ENCODE peak calls at places on chromosomes 13 and 19, in seven cellular contexts. One of them, this sample, is unnamed.

GRCh38 chr13:34696296-34696695 is 245.8 kb upstream of the NBEA start:
- DNase-seq in anterior cingulate cortex: no peak
- DNase-seq in lung: no peak
- DNase-seq in midbrain: no peak
- DNase-seq in globus pallidus: no peak
- DNase-seq in stimulated activated CD8-positive, alpha-beta memory T cell treated with anti-CD3 and anti-CD28 coated beads, Interleukin-15, amount 100 ng/mL, for 24 hours: no peak
- DNase-seq in T-cell: no peak
- DNase-seq in this sample: no peak

GRCh38 chr19:43798546-43799409 is 3.5 kb downstream of the LYPD5 start:
- DNase-seq in midbrain: no peak
- DNase-seq in stimulated activated CD8-positive, alpha-beta memory T cell treated with anti-CD3 and anti-CD28 coated beads, Interleukin-15, amount 100 ng/mL, for 24 hours: no peak
- DNase-seq in anterior cingulate cortex: peak; percentile 27
- DNase-seq in lung: peak; percentile 59
- DNase-seq in T-cell: no peak
- DNase-seq in globus pallidus: no peak
- DNase-seq in this sample: peak; percentile 64

GRCh38 chr19:1161716-1162115 is 12.4 kb downstream of the SBNO2 start:
- DNase-seq in midbrain: no peak
- DNase-seq in anterior cingulate cortex: no peak
- DNase-seq in lung: no peak
- DNase-seq in globus pallidus: no peak
- DNase-seq in T-cell: no peak
- DNase-seq in stimulated activated CD8-positive, alpha-beta memory T cell treated with anti-CD3 and anti-CD28 coated beads, Interleukin-15, amount 100 ng/mL, for 24 hours: no peak
- DNase-seq in this sample: peak; percentile 48

GRCh38 chr19:13541554-13541953 is 35.3 kb upstream of the CACNA1A start:
- DNase-seq in lung: no peak
- DNase-seq in midbrain: no peak
- DNase-seq in stimulated activated CD8-positive, alpha-beta memory T cell treated with anti-CD3 and anti-CD28 coated beads, Interleukin-15, amount 100 ng/mL, for 24 hours: no peak
- DNase-seq in T-cell: no peak
- DNase-seq in globus pallidus: no peak
- DNase-seq in anterior cingulate cortex: no peak
- DNase-seq in this sample: no peak

GRCh38 chr13:45674908-45675307 is 27.2 kb upstream of the CBY2 start:
- DNase-seq in T-cell: no peak
- DNase-seq in midbrain: no peak
- DNase-seq in stimulated activated CD8-positive, alpha-beta memory T cell treated with anti-CD3 and anti-CD28 coated beads, Interleukin-15, amount 100 ng/mL, for 24 hours: no peak
- DNase-seq in lung: no peak
- DNase-seq in anterior cingulate cortex: no peak
- DNase-seq in globus pallidus: no peak
- DNase-seq in this sample: no peak

GRCh38 chr19:3061214-3062161 is 807 bp downstream of the TLE5 start:
- DNase-seq in stimulated activated CD8-positive, alpha-beta memory T cell treated with anti-CD3 and anti-CD28 coated beads, Interleukin-15, amount 100 ng/mL, for 24 hours: no peak
- DNase-seq in midbrain: peak; percentile 67
- DNase-seq in globus pallidus: peak; percentile 56
- DNase-seq in lung: no peak
- DNase-seq in anterior cingulate cortex: no peak
- DNase-seq in T-cell: peak; percentile 74
- DNase-seq in this sample: peak; percentile 73

GRCh38 chr19:47230122-47230920 is 678 bp downstream of the BBC3 start:
- DNase-seq in globus pallidus: no peak
- DNase-seq in T-cell: peak; percentile 72
- DNase-seq in lung: peak; percentile 69
- DNase-seq in midbrain: peak; percentile 43
- DNase-seq in stimulated activated CD8-positive, alpha-beta memory T cell treated with anti-CD3 and anti-CD28 coated beads, Interleukin-15, amount 100 ng/mL, for 24 hours: peak; percentile 74
- DNase-seq in anterior cingulate cortex: no peak
- DNase-seq in this sample: peak; percentile 88

GRCh38 chr19:27657271-27658051 is 1555.5 kb downstream of the UQCRFS1 start:
- DNase-seq in globus pallidus: no peak
- DNase-seq in stimulated activated CD8-positive, alpha-beta memory T cell treated with anti-CD3 and anti-CD28 coated beads, Interleukin-15, amount 100 ng/mL, for 24 hours: no peak
- DNase-seq in midbrain: no peak
- DNase-seq in anterior cingulate cortex: no peak
- DNase-seq in T-cell: no peak
- DNase-seq in lung: no peak
- DNase-seq in this sample: no peak

GRCh38 chr13:112732679-112733078 is 42.8 kb downstream of the ATP11A start:
- DNase-seq in midbrain: no peak
- DNase-seq in anterior cingulate cortex: no peak
- DNase-seq in lung: no peak
- DNase-seq in T-cell: no peak
- DNase-seq in stimulated activated CD8-positive, alpha-beta memory T cell treated with anti-CD3 and anti-CD28 coated beads, Interleukin-15, amount 100 ng/mL, for 24 hours: no peak
- DNase-seq in globus pallidus: no peak
- DNase-seq in this sample: no peak

GRCh38 chr19:34082289-34083077 is 89.8 kb upstream of the LSM14A start:
- DNase-seq in midbrain: peak; percentile 23
- DNase-seq in globus pallidus: peak; percentile 16
- DNase-seq in anterior cingulate cortex: no peak
- DNase-seq in stimulated activated CD8-positive, alpha-beta memory T cell treated with anti-CD3 and anti-CD28 coated beads, Interleukin-15, amount 100 ng/mL, for 24 hours: no peak
- DNase-seq in lung: no peak
- DNase-seq in T-cell: no peak
- DNase-seq in this sample: no peak

GRCh38 chr13:37290691-37291090 is 185.2 kb upstream of the CSNK1A1L start:
- DNase-seq in midbrain: no peak
- DNase-seq in anterior cingulate cortex: no peak
- DNase-seq in T-cell: no peak
- DNase-seq in stimulated activated CD8-positive, alpha-beta memory T cell treated with anti-CD3 and anti-CD28 coated beads, Interleukin-15, amount 100 ng/mL, for 24 hours: no peak
- DNase-seq in lung: no peak
- DNase-seq in globus pallidus: no peak
- DNase-seq in this sample: no peak

GRCh38 chr13:110463876-110464510 is 97.5 kb downstream of the RAB20 start:
- DNase-seq in anterior cingulate cortex: no peak
- DNase-seq in T-cell: no peak
- DNase-seq in midbrain: no peak
- DNase-seq in lung: no peak
- DNase-seq in globus pallidus: no peak
- DNase-seq in stimulated activated CD8-positive, alpha-beta memory T cell treated with anti-CD3 and anti-CD28 coated beads, Interleukin-15, amount 100 ng/mL, for 24 hours: no peak
- DNase-seq in this sample: no peak

GRCh38 chr19:51098366-51099069 is 9.7 kb downstream of the CTU1 start:
- DNase-seq in stimulated activated CD8-positive, alpha-beta memory T cell treated with anti-CD3 and anti-CD28 coated beads, Interleukin-15, amount 100 ng/mL, for 24 hours: no peak
- DNase-seq in lung: no peak
- DNase-seq in globus pallidus: no peak
- DNase-seq in midbrain: no peak
- DNase-seq in anterior cingulate cortex: no peak
- DNase-seq in T-cell: peak; percentile 13
- DNase-seq in this sample: peak; percentile 79

GRCh38 chr13:76470991-76471390 is 415.2 kb downstream of the KCTD12 start:
- DNase-seq in midbrain: no peak
- DNase-seq in globus pallidus: no peak
- DNase-seq in stimulated activated CD8-positive, alpha-beta memory T cell treated with anti-CD3 and anti-CD28 coated beads, Interleukin-15, amount 100 ng/mL, for 24 hours: no peak
- DNase-seq in lung: no peak
- DNase-seq in anterior cingulate cortex: no peak
- DNase-seq in T-cell: no peak
- DNase-seq in this sample: no peak

GRCh38 chr13:99862243-99862642 is 109.3 kb downstream of the ZIC5 start:
- DNase-seq in anterior cingulate cortex: no peak
- DNase-seq in T-cell: no peak
- DNase-seq in lung: no peak
- DNase-seq in midbrain: no peak
- DNase-seq in stimulated activated CD8-positive, alpha-beta memory T cell treated with anti-CD3 and anti-CD28 coated beads, Interleukin-15, amount 100 ng/mL, for 24 hours: no peak
- DNase-seq in globus pallidus: no peak
- DNase-seq in this sample: no peak

GRCh38 chr13:109667754-109668360 is 118.5 kb downstream of the IRS2 start:
- DNase-seq in anterior cingulate cortex: no peak
- DNase-seq in midbrain: no peak
- DNase-seq in T-cell: no peak
- DNase-seq in stimulated activated CD8-positive, alpha-beta memory T cell treated with anti-CD3 and anti-CD28 coated beads, Interleukin-15, amount 100 ng/mL, for 24 hours: no peak
- DNase-seq in lung: no peak
- DNase-seq in globus pallidus: no peak
- DNase-seq in this sample: no peak

GRCh38 chr13:53672005-53672404 is 643.4 kb downstream of the OLFM4 start:
- DNase-seq in midbrain: no peak
- DNase-seq in lung: no peak
- DNase-seq in globus pallidus: no peak
- DNase-seq in T-cell: no peak
- DNase-seq in stimulated activated CD8-positive, alpha-beta memory T cell treated with anti-CD3 and anti-CD28 coated beads, Interleukin-15, amount 100 ng/mL, for 24 hours: no peak
- DNase-seq in anterior cingulate cortex: no peak
- DNase-seq in this sample: no peak

GRCh38 chr13:40236566-40237168 is 429.8 kb downstream of the FOXO1 start:
- DNase-seq in midbrain: no peak
- DNase-seq in stimulated activated CD8-positive, alpha-beta memory T cell treated with anti-CD3 and anti-CD28 coated beads, Interleukin-15, amount 100 ng/mL, for 24 hours: no peak
- DNase-seq in T-cell: no peak
- DNase-seq in globus pallidus: no peak
- DNase-seq in lung: no peak
- DNase-seq in anterior cingulate cortex: no peak
- DNase-seq in this sample: peak; percentile 83

GRCh38 chr19:6023085-6023682 is 45.2 kb upstream of the RANBP3 start:
- DNase-seq in stimulated activated CD8-positive, alpha-beta memory T cell treated with anti-CD3 and anti-CD28 coated beads, Interleukin-15, amount 100 ng/mL, for 24 hours: no peak
- DNase-seq in anterior cingulate cortex: no peak
- DNase-seq in midbrain: no peak
- DNase-seq in globus pallidus: no peak
- DNase-seq in T-cell: no peak
- DNase-seq in lung: no peak
- DNase-seq in this sample: no peak

GRCh38 chr19:688214-688613 is 7.0 kb downstream of the PRSS57 start:
- DNase-seq in T-cell: no peak
- DNase-seq in midbrain: no peak
- DNase-seq in anterior cingulate cortex: no peak
- DNase-seq in lung: no peak
- DNase-seq in globus pallidus: no peak
- DNase-seq in stimulated activated CD8-positive, alpha-beta memory T cell treated with anti-CD3 and anti-CD28 coated beads, Interleukin-15, amount 100 ng/mL, for 24 hours: no peak
- DNase-seq in this sample: no peak

GRCh38 chr19:55766466-55766865 is 2.5 kb upstream of the RFPL4AL1 start:
- DNase-seq in anterior cingulate cortex: no peak
- DNase-seq in lung: no peak
- DNase-seq in globus pallidus: no peak
- DNase-seq in stimulated activated CD8-positive, alpha-beta memory T cell treated with anti-CD3 and anti-CD28 coated beads, Interleukin-15, amount 100 ng/mL, for 24 hours: no peak
- DNase-seq in midbrain: no peak
- DNase-seq in T-cell: no peak
- DNase-seq in this sample: no peak

GRCh38 chr13:101082441-101082840 is 333.9 kb downstream of the NALCN start:
- DNase-seq in lung: no peak
- DNase-seq in T-cell: no peak
- DNase-seq in stimulated activated CD8-positive, alpha-beta memory T cell treated with anti-CD3 and anti-CD28 coated beads, Interleukin-15, amount 100 ng/mL, for 24 hours: no peak
- DNase-seq in anterior cingulate cortex: no peak
- DNase-seq in globus pallidus: no peak
- DNase-seq in midbrain: no peak
- DNase-seq in this sample: no peak

GRCh38 chr13:48873598-48873997 is 102.1 kb upstream of the FNDC3A start:
- DNase-seq in stimulated activated CD8-positive, alpha-beta memory T cell treated with anti-CD3 and anti-CD28 coated beads, Interleukin-15, amount 100 ng/mL, for 24 hours: no peak
- DNase-seq in anterior cingulate cortex: no peak
- DNase-seq in midbrain: no peak
- DNase-seq in lung: no peak
- DNase-seq in globus pallidus: no peak
- DNase-seq in T-cell: no peak
- DNase-seq in this sample: no peak

GRCh38 chr13:98370806-98371553 is 193.9 kb upstream of the RNF113B start:
- DNase-seq in lung: no peak
- DNase-seq in stimulated activated CD8-positive, alpha-beta memory T cell treated with anti-CD3 and anti-CD28 coated beads, Interleukin-15, amount 100 ng/mL, for 24 hours: no peak
- DNase-seq in midbrain: no peak
- DNase-seq in T-cell: no peak
- DNase-seq in anterior cingulate cortex: no peak
- DNase-seq in globus pallidus: no peak
- DNase-seq in this sample: peak; percentile 86

GRCh38 chr19:17950310-17951150 is 16.4 kb upstream of the KCNN1 start:
- DNase-seq in stimulated activated CD8-positive, alpha-beta memory T cell treated with anti-CD3 and anti-CD28 coated beads, Interleukin-15, amount 100 ng/mL, for 24 hours: no peak
- DNase-seq in T-cell: peak; percentile 36
- DNase-seq in midbrain: no peak
- DNase-seq in lung: no peak
- DNase-seq in globus pallidus: no peak
- DNase-seq in anterior cingulate cortex: no peak
- DNase-seq in this sample: no peak

GRCh38 chr19:6773323-6773931 is 919 bp downstream of the VAV1 start:
- DNase-seq in lung: peak; percentile 55
- DNase-seq in stimulated activated CD8-positive, alpha-beta memory T cell treated with anti-CD3 and anti-CD28 coated beads, Interleukin-15, amount 100 ng/mL, for 24 hours: no peak
- DNase-seq in T-cell: peak; percentile 32
- DNase-seq in globus pallidus: peak; percentile 35
- DNase-seq in anterior cingulate cortex: no peak
- DNase-seq in midbrain: peak; percentile 10
- DNase-seq in this sample: peak; percentile 75

This sample was measured in right cardiac atrium.